ENCODE peak calls at places on chromosomes 6 and 20, in nine cellular contexts. I is SW 1271; O is iris pigment epithelial cell; E is skeletal muscle cell; Y is stimulated activated CD4-positive, alpha-beta T cell treated with anti-CD3 and anti-CD28 coated beads, Interleukin-2, amount 100 ng/mL, for 24 hours; A is GM23338; M is IMR-90; G is foreskin fibroblast; Q is activated naive CD8-positive, alpha-beta T cell treated with anti-CD3 and anti-CD28 coated beads for 36 hours. F is an unnamed sample.

GRCh38 chr6:107957165-107957908 is 671 bp downstream of the SEC63 start:
- DNase-seq in I (peak), O (peak), E (peak), Y (peak), A (peak), M (peak), G (peak), Q (peak), F (peak)

GRCh38 chr6:24925661-24926060 is 10.1 kb downstream of the RIPOR2 start:
- DNase-seq in I (no peak), O (no peak), E (no peak), Y (no peak), A (no peak), M (no peak), G (no peak), Q (no peak), F (no peak)

GRCh38 chr6:89485320-89485719 is 52.4 kb downstream of the ANKRD6 start:
- DNase-seq in I (no peak), O (no peak), E (no peak), Y (no peak), A (no peak), M (no peak), G (no peak), Q (no peak), F (no peak)

GRCh38 chr20:11740975-11741374 is 176.7 kb upstream of the BTBD3 start:
- DNase-seq in I (no peak), O (no peak), E (no peak), Y (no peak), A (no peak), M (no peak), G (no peak), Q (no peak), F (no peak)

GRCh38 chr6:108168980-108169800 is 3.4 kb downstream of the NR2E1 start:
- DNase-seq in I (no peak), O (no peak), E (no peak), Y (peak), A (peak), M (no peak), G (no peak), Q (peak), F (no peak)

GRCh38 chr6:14910692-14911547 is 334.9 kb upstream of the JARID2 start:
- DNase-seq in I (no peak), O (peak), E (no peak), Y (no peak), A (no peak), M (peak), G (peak), Q (peak), F (peak)

GRCh38 chr20:45965169-45966002 is 6.6 kb downstream of the ZNF335 start:
- DNase-seq in I (no peak), O (no peak), E (no peak), Y (no peak), A (no peak), M (no peak), G (no peak), Q (no peak), F (peak)

GRCh38 chr20:51500936-51501335 is 41.6 kb downstream of the NFATC2 start:
- DNase-seq in I (no peak), O (no peak), E (no peak), Y (no peak), A (no peak), M (no peak), G (no peak), Q (no peak), F (no peak)

GRCh38 chr6:106692112-106692822 is 62.9 kb downstream of the QRSL1 start:
- DNase-seq in I (no peak), O (peak), E (peak), Y (no peak), A (peak), M (peak), G (peak), Q (no peak), F (peak)

GRCh38 chr20:53643031-53643832 is 49.6 kb upstream of the ZNF217 start:
- DNase-seq in I (peak), O (peak), E (peak), Y (peak), A (no peak), M (peak), G (peak), Q (peak), F (no peak)

GRCh38 chr6:160730911-160731310 is 28.9 kb downstream of the PLG start:
- DNase-seq in I (no peak), O (no peak), E (no peak), Y (no peak), A (peak), M (no peak), G (no peak), Q (no peak), F (no peak)

GRCh38 chr6:46509063-46509462 is 17.8 kb upstream of the RCAN2 start:
- DNase-seq in I (no peak), O (no peak), E (no peak), Y (no peak), A (no peak), M (no peak), G (no peak), Q (no peak), F (no peak)

GRCh38 chr6:80197474-80197873 is 91.0 kb downstream of the BCKDHB start:
- DNase-seq in I (no peak), O (no peak), E (no peak), Y (no peak), A (no peak), M (peak), G (no peak), Q (no peak), F (no peak)